ENCODE peak calls at places on chromosomes 6 and 20, in four cellular contexts. K is naive thymus-derived CD4-positive, alpha-beta T cell; T is uterus; H is IMR-90. F is an unnamed sample.

GRCh38 chr6:27130668-27131428 is 116.7 kb upstream of the PRSS16 start:
- DNase-seq in T (no peak), H (no peak), K (no peak), F (no peak)

GRCh38 chr20:10667077-10667401 is 6.8 kb downstream of the JAG1 start:
- DNase-seq in T (peak), K (no peak), H (no peak), F (no peak)

GRCh38 chr6:14857501-14857900 is 388.4 kb upstream of the JARID2 start:
- DNase-seq in K (peak), H (no peak), T (peak), F (no peak)

GRCh38 chr6:22413681-22414305 is 117.0 kb upstream of the PRL start:
- DNase-seq in T (no peak), H (peak), K (no peak), F (no peak)

GRCh38 chr6:137268911-137269310 is 49.7 kb upstream of the IFNGR1 start:
- DNase-seq in H (no peak), T (no peak), K (no peak), F (no peak)

GRCh38 chr6:33192671-33193602 is 670 bp upstream of the COL11A2 start:
- DNase-seq in K (peak), H (no peak), T (peak), F (peak)

GRCh38 chr20:47868744-47869143 is 83.5 kb upstream of the SULF2 start:
- DNase-seq in K (no peak), H (no peak), T (no peak), F (no peak)

GRCh38 chr6:166542580-166542912 is 43.9 kb downstream of the RAMACL start:
- DNase-seq in K (no peak), T (no peak), H (peak), F (no peak)

GRCh38 chr20:48623176-48623905 is 204.5 kb downstream of the PREX1 start:
- DNase-seq in T (no peak), K (no peak), H (no peak), F (no peak)

GRCh38 chr20:25283221-25283951 is 35.5 kb downstream of the PYGB start:
- DNase-seq in K (no peak), T (peak), H (no peak), F (peak)

GRCh38 chr6:168377481-168377850 is 57.9 kb upstream of the DACT2 start:
- DNase-seq in T (peak), K (no peak), H (no peak), F (peak)

GRCh38 chr6:161246725-161247124 is 27.1 kb downstream of the AGPAT4 start:
- DNase-seq in T (no peak), K (no peak), H (peak), F (no peak)

GRCh38 chr6:34018961-34019606 is 126.8 kb downstream of the GRM4 start:
- DNase-seq in H (no peak), K (no peak), T (no peak), F (no peak)

GRCh38 chr6:80165819-80166218 is 59.3 kb downstream of the BCKDHB start:
- DNase-seq in K (no peak), T (no peak), H (peak), F (no peak)

GRCh38 chr6:80161438-80161837 is 55.0 kb downstream of the BCKDHB start:
- DNase-seq in H (no peak), T (no peak), K (no peak), F (no peak)

GRCh38 chr6:80163754-80164187 is 57.3 kb downstream of the BCKDHB start:
- DNase-seq in H (peak), T (no peak), K (no peak), F (no peak)

GRCh38 chr6:80170433-80170832 is 64.0 kb downstream of the BCKDHB start:
- DNase-seq in K (no peak), T (no peak), H (no peak), F (no peak)

DNA sequence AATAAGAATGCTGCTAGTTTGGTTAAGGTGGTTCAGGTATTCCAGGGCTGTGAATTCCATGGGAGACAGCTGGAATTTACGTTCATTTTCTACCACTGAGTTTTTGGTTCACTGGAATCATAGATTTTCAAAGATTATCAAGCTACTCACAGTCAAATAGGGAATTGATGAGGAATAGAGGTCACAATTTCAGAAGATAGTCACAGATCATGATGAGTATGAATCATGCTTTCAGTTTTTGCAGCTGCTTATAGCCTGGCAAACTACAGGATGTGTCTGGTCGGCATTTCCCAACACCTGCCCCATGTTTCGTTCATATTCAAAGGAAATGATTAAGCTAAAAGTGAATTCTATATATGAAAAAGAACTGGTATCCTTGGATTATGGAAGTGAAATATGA is 58.7 kb downstream of the BCKDHB start:
- DNase-seq in T (no peak), K (no peak), H (peak), F (no peak)
- H3K4me3 ChIP-seq in T (no peak), K (no peak), H (no peak), F (no peak)

GRCh38 chr20:57264151-57264792 is 2.2 kb downstream of the BMP7 start:
- DNase-seq in H (no peak), K (no peak), T (no peak), F (no peak)
- H3K4me3 ChIP-seq in H (no peak), K (no peak), T (no peak), F (no peak)

GRCh38 chr6:42179956-42180335 is 6.8 kb downstream of the GUCA1A start:
- DNase-seq in T (no peak), H (peak), K (no peak), F (no peak)

GRCh38 chr6:42179261-42179955 is 6.2 kb downstream of the GUCA1A start:
- DNase-seq in K (no peak), T (no peak), H (no peak), F (no peak)

GRCh38 chr6:42175860-42176259 is 2.7 kb downstream of the GUCA1A start:
- DNase-seq in K (no peak), T (no peak), H (no peak), F (no peak)

GRCh38 chr6:42176981-42177380 is 3.8 kb downstream of the GUCA1A start:
- DNase-seq in T (no peak), H (no peak), K (no peak), F (no peak)

DNA sequence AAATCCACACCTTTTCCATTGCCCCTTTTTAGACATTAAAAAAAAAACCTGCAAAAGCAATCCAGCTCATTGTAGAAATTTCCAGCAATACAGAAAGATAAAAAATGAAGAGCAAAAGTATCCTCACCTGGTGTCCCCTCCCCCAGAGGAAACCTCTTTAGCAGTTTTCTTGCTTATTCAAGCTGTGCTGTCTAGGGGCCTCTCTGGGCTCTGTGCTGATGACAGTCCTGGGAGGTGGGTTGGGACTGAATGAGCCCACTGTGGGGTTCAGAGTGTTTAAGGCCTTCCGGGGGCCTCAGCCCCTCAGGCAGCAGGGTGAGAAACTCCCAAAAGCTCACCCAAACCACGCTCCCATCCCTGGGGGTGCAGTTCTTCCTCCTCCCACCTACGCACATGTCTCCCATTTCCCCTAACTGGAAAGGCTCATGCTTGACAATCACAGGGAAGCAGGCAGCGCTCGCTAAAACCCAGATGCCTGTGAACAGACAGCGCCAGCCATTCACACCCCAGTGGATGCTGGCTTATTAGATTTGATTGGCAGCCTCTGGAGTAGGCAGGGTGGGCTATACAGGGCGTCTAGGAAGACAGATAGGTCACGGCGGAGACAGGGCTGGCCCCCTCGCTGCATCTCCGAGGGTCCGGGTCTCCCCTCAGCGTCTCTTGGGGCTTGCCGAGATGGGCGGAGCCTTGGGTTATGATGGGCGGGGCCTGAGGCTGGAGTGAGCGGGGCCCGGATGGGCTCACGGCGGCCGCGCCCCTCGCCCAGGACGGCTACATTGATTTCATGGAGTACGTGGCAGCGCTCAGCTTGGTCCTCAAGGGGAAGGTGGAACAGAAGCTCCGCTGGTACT is 4.6 kb downstream of the GUCA1A start:
- DNase-seq in K (no peak), H (no peak), T (no peak), F (no peak)
- H3K4me3 ChIP-seq in K (no peak), H (no peak), T (no peak), F (no peak)

GRCh38 chr6:150142304-150142656 is 564 bp upstream of the PPP1R14C start:
- DNase-seq in H (no peak), K (no peak), T (no peak), F (no peak)
- H3K4me3 ChIP-seq in H (no peak), K (no peak), T (peak), F (peak)

GRCh38 chr20:58308680-58309527 is 611 bp upstream of the RAB22A start:
- DNase-seq in K (peak), T (peak), H (peak), F (peak)

GRCh38 chr20:58309607-58310290 is at the start of gene RAB22A:
- DNase-seq in T (peak), K (peak), H (peak), F (peak)

GRCh38 chr20:58307270-58307669 is 2.2 kb upstream of the RAB22A start:
- DNase-seq in T (no peak), H (no peak), K (no peak), F (no peak)

GRCh38 chr20:58306421-58307261 is 2.9 kb upstream of the RAB22A start:
- DNase-seq in K (peak), H (peak), T (no peak), F (no peak)

GRCh38 chr20:58308290-58308679 is 1.2 kb upstream of the RAB22A start:
- DNase-seq in T (no peak), H (no peak), K (peak), F (no peak)
- H3K4me3 ChIP-seq in T (peak), H (peak), K (peak), F (peak)

F was measured in ovary.